ENCODE peak calls at places on chromosomes 1 and 21, in five cellular contexts. A is spleen, I is NB4, U is upper lobe of right lung, O is kidney epithelial cell. Z is an unnamed sample.

GRCh38 chr1:119731060-119731459 is 19.3 kb downstream of the PHGDH start:
- DNase-seq in A (no peak), I (no peak), U (no peak), O (no peak), Z (no peak)

GRCh38 chr1:197838836-197839235 is 63.6 kb upstream of the DENND1B start:
- DNase-seq in A (no peak), I (peak), U (no peak), O (peak), Z (no peak)

GRCh38 chr1:71157715-71158114 is 76.9 kb upstream of the ZRANB2 start:
- DNase-seq in A (no peak), I (no peak), U (no peak), O (no peak), Z (no peak)

GRCh38 chr1:161021168-161021958 is 411 bp upstream of the F11R start:
- DNase-seq in A (peak), I (peak), U (peak), O (peak), Z (no peak)

GRCh38 chr21:31351438-31351837 is 7.4 kb upstream of the TIAM1 start:
- DNase-seq in A (no peak), I (no peak), U (no peak), O (no peak), Z (no peak)

GRCh38 chr1:50774759-50775351 is 185.2 kb downstream of the FAF1 start:
- DNase-seq in A (no peak), I (peak), U (no peak), O (peak), Z (no peak)

GRCh38 chr1:28553229-28553930 is 495 bp downstream of the TRNAU1AP start:
- DNase-seq in A (peak), I (peak), U (peak), O (no peak), Z (no peak)

GRCh38 chr1:201396859-201397464 is 2.2 kb downstream of the LAD1 start:
- DNase-seq in A (no peak), I (no peak), U (peak), O (peak), Z (no peak)

GRCh38 chr1:230080834-230081233 is 13.8 kb downstream of the GALNT2 start:
- DNase-seq in A (no peak), I (no peak), U (no peak), O (no peak), Z (no peak)

GRCh38 chr1:178541829-178542553 is 29.1 kb downstream of the TEX35 start:
- DNase-seq in A (peak), I (peak), U (peak), O (no peak), Z (no peak)

GRCh38 chr1:17605582-17606344 is 66.3 kb downstream of the ARHGEF10L start:
- DNase-seq in A (no peak), I (no peak), U (no peak), O (no peak), Z (peak)

DNA sequence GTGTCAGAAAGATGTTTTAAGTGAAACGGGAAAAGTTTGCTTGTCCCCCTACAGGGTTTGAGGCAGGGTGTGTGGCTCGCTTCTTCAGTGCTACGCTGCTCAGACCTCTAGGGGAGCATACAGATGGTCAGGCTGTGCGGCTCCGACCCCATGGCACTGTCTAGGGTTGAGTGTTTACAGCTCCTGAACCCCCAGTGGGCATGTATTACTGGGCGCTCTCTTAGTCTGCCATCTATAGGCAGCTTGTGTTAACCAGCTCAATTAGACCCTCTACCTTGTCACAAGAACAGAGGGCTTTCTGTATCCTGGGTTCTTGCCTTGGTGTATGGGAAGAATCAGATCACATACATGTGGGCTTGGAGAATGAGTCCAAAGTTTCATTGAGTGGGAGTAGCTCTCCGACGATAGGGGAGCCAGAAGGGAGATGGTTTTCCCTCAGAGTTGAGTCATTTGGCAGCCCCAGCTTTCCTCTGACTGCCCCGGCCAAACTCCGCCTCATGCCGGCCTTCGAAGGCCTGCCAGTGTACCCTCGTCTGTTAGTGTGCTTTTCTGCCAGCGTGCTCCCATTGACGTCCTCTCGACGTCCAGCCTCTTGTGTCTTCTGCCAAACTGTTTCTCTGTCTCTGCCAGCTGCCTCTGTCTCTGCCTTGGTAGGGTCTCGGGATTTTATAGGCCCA is 38.6 kb upstream of the ADGRL4 start:
- DNase-seq in A (no peak), I (peak), U (no peak), O (no peak), Z (no peak)
- TF ChIP-seq CTCF in A (no peak), I (no peak), U (no peak), O (no peak), Z (peak)

GRCh38 chr1:202628646-202629215 is 81.5 kb downstream of the SYT2 start:
- DNase-seq in A (peak), I (no peak), U (no peak), O (no peak), Z (peak)

GRCh38 chr1:202631076-202631923 is 79.0 kb downstream of the SYT2 start:
- DNase-seq in A (peak), I (no peak), U (no peak), O (no peak), Z (peak)

GRCh38 chr1:202627841-202628565 is 82.3 kb downstream of the SYT2 start:
- DNase-seq in A (peak), I (no peak), U (no peak), O (no peak), Z (peak)

GRCh38 chr1:202630541-202630940 is 79.7 kb downstream of the SYT2 start:
- DNase-seq in A (peak), I (no peak), U (no peak), O (no peak), Z (peak)

GRCh38 chr1:202632241-202632640 is 78.0 kb downstream of the SYT2 start:
- DNase-seq in A (peak), I (no peak), U (no peak), O (no peak), Z (peak)
- TF ChIP-seq CTCF in A (no peak), I (no peak), U (no peak), O (no peak), Z (no peak)

GRCh38 chr1:30450148-30450817 is 273.1 kb downstream of the MATN1 start:
- DNase-seq in A (peak), I (no peak), U (no peak), O (no peak), Z (no peak)
- TF ChIP-seq CTCF in A (no peak), I (no peak), U (no peak), O (peak), Z (no peak)

GRCh38 chr1:95122151-95122697 is 5.1 kb downstream of the TLCD4 start:
- DNase-seq in A (no peak), I (no peak), U (no peak), O (no peak), Z (no peak)
- TF ChIP-seq CTCF in A (no peak), I (no peak), U (no peak), O (no peak), Z (no peak)

GRCh38 chr1:206502813-206503212 is 4.5 kb upstream of the RASSF5 start:
- DNase-seq in A (no peak), I (peak), U (no peak), O (no peak), Z (peak)

GRCh38 chr1:206501881-206502280 is 5.5 kb upstream of the RASSF5 start:
- DNase-seq in A (peak), I (no peak), U (no peak), O (no peak), Z (peak)

GRCh38 chr1:206502403-206502802 is 4.9 kb upstream of the RASSF5 start:
- DNase-seq in A (peak), I (no peak), U (no peak), O (no peak), Z (peak)

GRCh38 chr1:206504363-206504713 is 3.0 kb upstream of the RASSF5 start:
- DNase-seq in A (peak), I (no peak), U (no peak), O (no peak), Z (no peak)

GRCh38 chr1:206503591-206504362 is 3.6 kb upstream of the RASSF5 start:
- DNase-seq in A (peak), I (peak), U (no peak), O (peak), Z (no peak)
- TF ChIP-seq CTCF in A (no peak), I (no peak), U (no peak), O (no peak), Z (no peak)

DNA sequence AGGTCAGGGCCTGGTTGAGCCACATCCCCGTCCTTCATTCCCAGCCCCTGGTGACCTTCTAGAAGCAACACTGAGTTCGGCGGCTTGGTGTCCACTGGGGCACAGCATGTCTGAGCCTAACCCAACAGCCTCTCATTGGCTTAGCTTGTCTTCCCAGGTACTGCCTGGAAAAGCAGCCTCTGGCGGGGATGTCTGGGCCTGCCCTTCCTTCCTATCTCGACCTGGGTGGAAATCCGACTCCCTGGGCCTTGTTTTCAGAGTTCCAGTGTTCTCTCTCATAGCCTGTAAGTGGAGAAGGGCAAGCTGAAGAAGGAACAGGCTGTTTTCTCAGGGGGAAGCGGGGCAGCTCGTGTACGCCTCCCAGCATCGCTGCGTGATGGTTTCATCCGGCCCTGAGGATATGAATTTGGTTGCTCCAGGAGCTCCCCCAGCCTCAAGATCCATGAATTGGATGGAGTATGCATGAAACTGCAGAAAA is 116.4 kb upstream of the IRF2BP2 start:
- DNase-seq in A (no peak), I (no peak), U (no peak), O (no peak), Z (no peak)
- TF ChIP-seq CTCF in A (no peak), I (no peak), U (no peak), O (no peak), Z (peak)

GRCh38 chr1:41754540-41754939 is 164.2 kb downstream of the HIVEP3 start:
- DNase-seq in A (peak), I (peak), U (no peak), O (no peak), Z (no peak)
- TF ChIP-seq CTCF in A (no peak), I (peak), U (no peak), O (no peak), Z (peak)